ENCODE peak calls at places on chromosomes 12 and 14, in five cellular contexts. I, X, L, Z and U are unnamed samples.

GRCh38 chr12:2113501-2113912 is 60.7 kb downstream of the CACNA1C start:
- DNase-seq in I (no peak), X (no peak), L (peak; percentile 65), Z (no peak), U (no peak)

GRCh38 chr12:2642896-2643425 is 151.8 kb upstream of the FKBP4 start:
- DNase-seq in I (no peak), X (no peak), L (no peak), Z (no peak), U (no peak)

GRCh38 chr12:77064891-77065360 is 443 bp downstream of the E2F7 start:
- DNase-seq in I (no peak), X (no peak), L (no peak), Z (no peak), U (no peak)

GRCh38 chr12:95282266-95282665 is 64.7 kb downstream of the VEZT start:
- DNase-seq in I (no peak), X (no peak), L (no peak), Z (no peak), U (no peak)

GRCh38 chr12:57983150-57983857 is 41.9 kb downstream of the ATP23 start:
- DNase-seq in I (peak; percentile 70), X (peak; percentile 16), L (no peak), Z (peak; percentile 55), U (no peak)

GRCh38 chr14:74062809-74063150 is 21.5 kb downstream of the ALDH6A1 start:
- DNase-seq in I (no peak), X (no peak), L (peak; percentile 61), Z (no peak), U (no peak)

GRCh38 chr12:89203144-89203543 is 149.2 kb downstream of the DUSP6 start:
- DNase-seq in I (no peak), X (no peak), L (no peak), Z (no peak), U (no peak)

GRCh38 chr12:47989023-47989417 is 15.3 kb downstream of the COL2A1 start:
- DNase-seq in I (no peak), X (no peak), L (no peak), Z (no peak), U (no peak)

GRCh38 chr14:24310666-24311604 is at the start of gene LTB4R:
- DNase-seq in I (peak; percentile 69), X (peak; percentile 62), L (peak; percentile 86), Z (peak; percentile 78), U (peak; percentile 51)